ENCODE peak calls at places on chromosome 6, in ten cellular contexts. Q is upper lobe of left lung; I is heart left ventricle; M is ovary; E is right atrium auricular region; S is OCI-LY7; W is CD4-positive, CD25-positive, alpha-beta regulatory T cell; U is testis; C is heart right ventricle; L is lower lobe of right lung. P is an unnamed sample.

GRCh38 chr6:19803331-19804330 is 33.5 kb upstream of the ID4 start:
- DNase-seq in M (no peak), E (no peak), L (no peak), S (peak), U (no peak), Q (no peak), I (no peak), W (no peak), C (no peak), P (no peak)

GRCh38 chr6:1144842-1145755 is 166.8 kb upstream of the FOXQ1 start:
- DNase-seq in S (no peak), U (no peak), C (no peak), L (no peak), W (no peak), E (no peak), I (no peak), M (no peak), Q (no peak), P (no peak)

GRCh38 chr6:108902389-108902792 is 54.2 kb downstream of the ARMC2 start:
- DNase-seq in M (no peak), U (no peak), L (no peak), E (no peak), Q (no peak), W (peak), I (no peak), S (peak), C (no peak), P (no peak)

GRCh38 chr6:156969233-156969632 is 192.1 kb downstream of the ARID1B start:
- DNase-seq in S (no peak), M (no peak), W (no peak), Q (no peak), E (no peak), C (no peak), L (no peak), I (no peak), U (no peak), P (no peak)

GRCh38 chr6:81806793-81807565 is 54.5 kb upstream of the TENT5A start:
- DNase-seq in L (no peak), C (no peak), E (no peak), M (no peak), I (no peak), U (no peak), S (no peak), Q (no peak), W (no peak), P (no peak)

GRCh38 chr6:31842056-31842455 is 14.5 kb downstream of the HSPA1B start:
- DNase-seq in L (no peak), M (no peak), C (no peak), I (no peak), W (no peak), U (no peak), S (peak), Q (no peak), E (no peak), P (no peak)

GRCh38 chr6:148430897-148431296 is 88.3 kb downstream of the SASH1 start:
- DNase-seq in I (no peak), E (no peak), M (no peak), W (no peak), C (no peak), S (no peak), U (no peak), Q (no peak), L (no peak), P (no peak)

GRCh38 chr6:135852775-135853174 is 1.3 kb downstream of the PDE7B start:
- DNase-seq in I (no peak), M (no peak), L (no peak), U (no peak), E (no peak), Q (no peak), S (no peak), W (no peak), C (no peak), P (no peak)

GRCh38 chr6:55678330-55679224 is 99.6 kb upstream of the HMGCLL1 start:
- DNase-seq in E (no peak), Q (no peak), L (no peak), I (no peak), U (no peak), W (no peak), C (no peak), S (no peak), M (no peak), P (no peak)
- H3K27ac ChIP-seq in E (no peak), Q (no peak), L (peak), I (no peak), U (no peak), W (no peak), C (no peak), S (no peak), M (no peak), P (no peak)

GRCh38 chr6:43575772-43576551 is at the start of the genes POLH and XPO5:
- DNase-seq in I (peak), L (peak), E (peak), C (peak), S (peak), W (peak), Q (peak), M (peak), U (peak), P (peak)

GRCh38 chr6:43575105-43575771 is 600 bp downstream of the XPO5 start:
- DNase-seq in C (peak), W (no peak), U (peak), Q (no peak), S (peak), M (no peak), I (peak), L (peak), E (no peak), P (no peak)

GRCh38 chr6:43570876-43571441 is 4.9 kb downstream of the XPO5 start:
- DNase-seq in S (no peak), E (no peak), C (no peak), M (no peak), I (no peak), Q (no peak), L (no peak), W (no peak), U (no peak), P (no peak)

GRCh38 chr6:43572015-43572414 is 3.8 kb downstream of the XPO5 start:
- DNase-seq in W (no peak), E (no peak), U (no peak), L (no peak), S (no peak), I (no peak), C (no peak), M (no peak), Q (no peak), P (no peak)
- H3K27ac ChIP-seq in W (no peak), E (no peak), U (no peak), L (no peak), S (no peak), I (no peak), C (no peak), M (no peak), Q (no peak), P (no peak)

DNA sequence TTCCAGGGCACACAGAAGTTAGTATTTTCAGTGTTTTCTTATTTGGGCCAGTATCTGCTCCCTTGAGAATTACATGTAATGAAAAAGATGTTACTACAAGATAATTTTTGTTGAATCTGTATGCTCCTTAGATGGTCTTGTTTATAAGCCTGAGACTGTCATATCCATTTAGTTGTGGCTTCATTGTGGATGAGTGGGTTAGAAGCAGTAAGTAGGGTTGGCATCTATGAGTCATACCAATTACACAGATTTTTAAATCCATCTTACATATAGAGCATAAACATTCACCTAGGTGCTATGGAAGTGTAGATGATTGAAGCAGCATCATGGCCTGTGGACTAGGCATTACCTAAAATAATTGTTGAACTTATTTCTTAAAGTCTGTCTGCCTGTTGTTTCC is 13.5 kb upstream of the BAG2 start:
- DNase-seq in E (no peak), C (no peak), L (no peak), U (no peak), M (no peak), I (no peak), Q (no peak), S (no peak), W (no peak), P (no peak)
- H3K27ac ChIP-seq in E (no peak), C (no peak), L (no peak), U (no peak), M (no peak), I (no peak), Q (no peak), S (no peak), W (no peak), P (no peak)

DNA sequence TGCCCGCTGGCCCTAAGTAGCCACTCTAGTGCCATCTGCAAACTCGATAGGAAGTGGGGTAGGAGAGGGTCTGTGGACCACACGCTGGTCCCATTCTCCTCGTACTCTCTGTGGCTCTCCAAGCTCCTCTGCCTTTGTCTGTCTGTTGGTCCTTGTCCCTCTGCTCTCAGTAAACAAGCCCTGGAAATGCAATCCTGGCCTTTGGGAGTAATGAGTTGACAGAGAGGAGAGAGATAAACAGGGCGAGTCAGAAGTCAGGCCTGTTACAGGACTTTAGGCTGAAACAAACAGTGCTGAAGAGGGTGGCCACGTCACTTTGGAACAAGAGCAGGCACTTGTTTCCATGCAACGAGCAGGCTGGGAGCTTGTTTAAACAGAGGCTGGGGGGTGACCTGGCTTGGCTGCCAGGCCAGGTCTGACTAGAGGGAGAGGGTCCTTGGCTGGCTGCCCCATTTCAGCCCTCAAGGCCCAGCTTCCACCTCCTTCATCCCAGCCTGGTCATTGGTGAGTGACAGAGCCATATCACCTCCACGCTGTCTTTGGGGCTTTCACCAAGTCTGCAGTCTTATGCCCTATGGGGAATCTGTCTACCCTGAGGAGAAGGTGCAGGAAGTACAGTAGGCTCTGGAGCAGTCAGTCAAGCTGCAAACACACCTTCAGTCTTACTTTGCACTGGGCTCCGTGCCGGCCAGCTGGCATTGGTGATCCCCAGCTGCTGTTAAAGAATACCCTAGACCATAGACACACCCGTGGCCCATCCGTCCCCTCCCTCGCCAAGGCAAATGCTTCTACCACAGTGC is 22.6 kb downstream of the FOXP4 start:
- DNase-seq in U (peak), C (no peak), M (no peak), L (peak), I (peak), S (no peak), W (no peak), E (no peak), Q (no peak), P (no peak)
- H3K27ac ChIP-seq in U (no peak), C (peak), M (no peak), L (peak), I (peak), S (no peak), W (no peak), E (peak), Q (peak), P (no peak)

P was measured in substantia nigra.